ENCODE peak calls at places on chromosomes 5 and 9, in nine cellular contexts. Z is AG10803; C is iris pigment epithelial cell; P is CD4-positive, alpha-beta T cell; L is activated naive CD8-positive, alpha-beta T cell treated with anti-CD3 and anti-CD28 coated beads, Interleukin-2, amount 50 U/mL, for 24 hours; Y is epithelial cell of prostate; F is OCI-M1; Q is EL; J is Kasumi-1. K is an unnamed sample.

GRCh38 chr9:72363226-72363625 is 1.8 kb downstream of the ZFAND5 start:
- DNase-seq in Z (no peak), C (no peak), P (no peak), L (no peak), Y (no peak), F (peak), Q (no peak), J (no peak), K (no peak)

GRCh38 chr9:108142504-108143201 is 653.1 kb upstream of the KLF4 start:
- DNase-seq in Z (peak), C (peak), P (no peak), L (no peak), Y (no peak), F (no peak), Q (peak), J (peak), K (no peak)

GRCh38 chr5:74619308-74619707 is 21.2 kb downstream of the ENC1 start:
- DNase-seq in Z (no peak), C (no peak), P (no peak), L (no peak), Y (no peak), F (no peak), Q (no peak), J (no peak), K (no peak)

GRCh38 chr5:142684508-142685031 is 1.3 kb downstream of the FGF1 start:
- DNase-seq in Z (no peak), C (no peak), P (no peak), L (no peak), Y (no peak), F (no peak), Q (no peak), J (no peak), K (no peak)

GRCh38 chr5:5497132-5497748 is 74.8 kb downstream of the ICE1 start:
- DNase-seq in Z (peak), C (peak), P (no peak), L (no peak), Y (no peak), F (peak), Q (peak), J (peak), K (no peak)

GRCh38 chr9:124797343-124798103 is 20.6 kb downstream of the OLFML2A start:
- DNase-seq in Z (no peak), C (no peak), P (no peak), L (no peak), Y (no peak), F (no peak), Q (no peak), J (no peak), K (no peak)

GRCh38 chr5:152177626-152178349 is 227.3 kb downstream of the NMUR2 start:
- DNase-seq in Z (no peak), C (no peak), P (no peak), L (no peak), Y (no peak), F (no peak), Q (peak), J (no peak), K (no peak)

GRCh38 chr5:147487031-147487750 is 22.7 kb downstream of the DPYSL3 start:
- DNase-seq in Z (no peak), C (no peak), P (no peak), L (no peak), Y (no peak), F (no peak), Q (no peak), J (no peak), K (no peak)

GRCh38 chr5:141519605-141520288 is 30.9 kb downstream of the PCDHGC5 start:
- DNase-seq in Z (no peak), C (no peak), P (no peak), L (no peak), Y (no peak), F (no peak), Q (no peak), J (peak), K (no peak)

GRCh38 chr5:16794381-16794913 is 141.6 kb downstream of the MYO10 start:
- DNase-seq in Z (no peak), C (no peak), P (no peak), L (no peak), Y (no peak), F (no peak), Q (no peak), J (no peak), K (no peak)

GRCh38 chr9:122226758-122227575 is 1.8 kb downstream of the LHX6 start:
- DNase-seq in Z (no peak), C (no peak), P (no peak), L (no peak), Y (no peak), F (no peak), Q (no peak), J (no peak), K (no peak)

GRCh38 chr9:105676351-105676923 is 14.2 kb downstream of the TAL2 start:
- DNase-seq in Z (no peak), C (no peak), P (no peak), L (no peak), Y (no peak), F (peak), Q (no peak), J (no peak), K (no peak)

GRCh38 chr5:158943057-158943456 is 156.7 kb downstream of the EBF1 start:
- DNase-seq in Z (peak), C (peak), P (no peak), L (no peak), Y (peak), F (no peak), Q (peak), J (no peak), K (peak)

GRCh38 chr9:22160235-22160634 is 151.1 kb upstream of the CDKN2B start:
- DNase-seq in Z (peak), C (peak), P (no peak), L (no peak), Y (no peak), F (peak), Q (no peak), J (no peak), K (no peak)

GRCh38 chr5:154570572-154571324 is 92.7 kb upstream of the HAND1 start:
- DNase-seq in Z (no peak), C (no peak), P (no peak), L (no peak), Y (no peak), F (no peak), Q (no peak), J (no peak), K (no peak)

GRCh38 chr9:136081826-136082495 is 13.1 kb downstream of the NACC2 start:
- DNase-seq in Z (no peak), C (no peak), P (no peak), L (no peak), Y (no peak), F (no peak), Q (no peak), J (no peak), K (no peak)

GRCh38 chr9:120982851-120983250 is 56.3 kb upstream of the TRAF1 start:
- DNase-seq in Z (peak), C (peak), P (no peak), L (no peak), Y (no peak), F (no peak), Q (peak), J (no peak), K (no peak)

GRCh38 chr9:72894342-72894741 is 58.5 kb downstream of the ALDH1A1 start:
- DNase-seq in Z (peak), C (peak), P (no peak), L (no peak), Y (no peak), F (no peak), Q (peak), J (no peak), K (no peak)

GRCh38 chr9:106954974-106955850 is 92.2 kb downstream of the ZNF462 start:
- DNase-seq in Z (no peak), C (no peak), P (no peak), L (no peak), Y (no peak), F (peak), Q (no peak), J (no peak), K (no peak)

GRCh38 chr5:73437126-73438047 is 11.2 kb downstream of the FOXD1 start:
- DNase-seq in Z (peak), C (peak), P (no peak), L (no peak), Y (no peak), F (no peak), Q (peak), J (no peak), K (no peak)

GRCh38 chr5:53361708-53362107 is 118.7 kb upstream of the FST start:
- DNase-seq in Z (no peak), C (no peak), P (no peak), L (no peak), Y (no peak), F (no peak), Q (peak), J (no peak), K (no peak)

K was measured in keratinocyte.